ENCODE peak calls at places on chromosomes 13 and 19, in nine cellular contexts. C, O, Q, X, W, A, B, Z and U are unnamed samples.
A peak's percentile ranks its signal among the peaks of the same experiment; 100 is the strongest.

GRCh38 chr13:94708031-94708571 is 4.2 kb downstream of the SOX21 start:
- DNase-seq in C (no peak), O (no peak), Q (no peak), X (no peak), W (peak; percentile 62), A (no peak), B (no peak), Z (no peak), U (no peak)

GRCh38 chr19:45895519-45895972 is 6.9 kb downstream of the MYPOP start:
- DNase-seq in C (no peak), O (no peak), Q (no peak), X (no peak), W (no peak), A (no peak), B (no peak), Z (no peak), U (no peak)

GRCh38 chr19:9323919-9324583 is at the start of gene ZNF559:
- DNase-seq in C (peak; percentile 85), O (peak; percentile 93), Q (peak; percentile 97), X (peak; percentile 94), W (peak; percentile 91), A (peak; percentile 89), B (peak; percentile 94), Z (peak; percentile 94), U (peak; percentile 64)

GRCh38 chr19:32642771-32643170 is 32.2 kb downstream of the ANKRD27 start:
- DNase-seq in C (no peak), O (no peak), Q (no peak), X (no peak), W (no peak), A (no peak), B (no peak), Z (peak; percentile 15), U (no peak)

GRCh38 chr13:41267106-41267505 is 3.7 kb upstream of the MTRF1 start:
- DNase-seq in C (no peak), O (no peak), Q (no peak), X (no peak), W (no peak), A (no peak), B (no peak), Z (no peak), U (no peak)

GRCh38 chr19:2083174-2083854 is 12.8 kb downstream of the MOB3A start:
- DNase-seq in C (no peak), O (no peak), Q (peak; percentile 80), X (no peak), W (no peak), A (no peak), B (no peak), Z (peak; percentile 64), U (peak; percentile 76)

GRCh38 chr19:53801257-53801656 is 22.9 kb downstream of the NLRP12 start:
- DNase-seq in C (no peak), O (no peak), Q (no peak), X (no peak), W (no peak), A (no peak), B (no peak), Z (no peak), U (no peak)

GRCh38 chr19:13270514-13271105 is 120.4 kb downstream of the IER2 start:
- DNase-seq in C (no peak), O (no peak), Q (no peak), X (no peak), W (no peak), A (no peak), B (no peak), Z (no peak), U (no peak)

GRCh38 chr13:76852991-76853390 is 33.2 kb downstream of the KCTD12 start:
- DNase-seq in C (no peak), O (peak; percentile 48), Q (no peak), X (no peak), W (no peak), A (no peak), B (no peak), Z (no peak), U (no peak)

GRCh38 chr19:13103961-13104847 is 1.5 kb upstream of the LYL1 start:
- DNase-seq in C (peak; percentile 80), O (no peak), Q (peak; percentile 86), X (peak; percentile 45), W (peak; percentile 84), A (no peak), B (peak; percentile 82), Z (peak; percentile 76), U (peak; percentile 83)

DNA sequence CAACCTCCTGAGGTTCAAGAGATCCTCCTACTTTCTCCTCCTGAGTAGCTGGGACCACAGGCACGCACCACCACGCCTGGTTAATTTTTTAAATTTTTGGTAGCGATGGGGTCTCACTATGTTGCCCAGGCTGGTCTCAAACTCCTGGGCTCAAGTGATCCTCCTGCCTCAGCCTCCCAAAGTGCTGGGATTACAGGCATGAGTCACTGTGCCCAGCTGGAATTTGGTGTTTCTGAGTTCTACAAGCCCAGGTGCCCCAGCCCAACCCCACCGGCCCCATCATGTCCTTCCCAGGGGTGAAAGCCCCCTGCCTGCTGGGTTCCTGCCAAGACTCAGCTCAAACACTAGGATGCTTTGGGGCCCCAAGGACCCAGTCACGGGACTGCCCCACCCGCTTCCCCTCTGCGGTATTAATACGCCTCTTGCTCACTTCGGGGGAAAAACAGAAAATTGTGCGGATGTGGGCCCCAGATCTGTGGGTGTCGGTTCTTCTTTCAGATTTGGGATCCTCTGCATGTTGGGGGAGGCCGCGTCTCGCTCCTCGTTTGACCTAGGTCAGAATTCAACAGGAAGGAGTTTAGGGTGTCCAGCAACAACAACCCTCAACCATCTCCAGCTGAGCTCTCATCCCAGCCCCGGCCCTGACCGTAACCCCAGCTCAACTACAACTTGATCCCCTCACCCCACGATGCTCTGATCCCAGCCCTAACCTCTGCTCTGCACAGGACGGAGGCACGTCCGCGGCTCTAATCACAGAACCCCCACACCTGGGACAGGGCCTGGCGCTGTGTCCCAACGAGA is 3.7 kb upstream of the FCER2 start:
- DNase-seq in C (peak; percentile 57), O (peak; percentile 18), Q (peak; percentile 73), X (peak; percentile 44), W (no peak), A (no peak), B (no peak), Z (peak; percentile 72), U (peak; percentile 69)
- TF ChIP-seq POLR2AphosphoS5 in C (peak; percentile 52), O (no peak), Q (no peak), X (no peak), W (no peak), A (no peak), B (no peak), Z (no peak), U (peak; percentile 63)

DNA sequence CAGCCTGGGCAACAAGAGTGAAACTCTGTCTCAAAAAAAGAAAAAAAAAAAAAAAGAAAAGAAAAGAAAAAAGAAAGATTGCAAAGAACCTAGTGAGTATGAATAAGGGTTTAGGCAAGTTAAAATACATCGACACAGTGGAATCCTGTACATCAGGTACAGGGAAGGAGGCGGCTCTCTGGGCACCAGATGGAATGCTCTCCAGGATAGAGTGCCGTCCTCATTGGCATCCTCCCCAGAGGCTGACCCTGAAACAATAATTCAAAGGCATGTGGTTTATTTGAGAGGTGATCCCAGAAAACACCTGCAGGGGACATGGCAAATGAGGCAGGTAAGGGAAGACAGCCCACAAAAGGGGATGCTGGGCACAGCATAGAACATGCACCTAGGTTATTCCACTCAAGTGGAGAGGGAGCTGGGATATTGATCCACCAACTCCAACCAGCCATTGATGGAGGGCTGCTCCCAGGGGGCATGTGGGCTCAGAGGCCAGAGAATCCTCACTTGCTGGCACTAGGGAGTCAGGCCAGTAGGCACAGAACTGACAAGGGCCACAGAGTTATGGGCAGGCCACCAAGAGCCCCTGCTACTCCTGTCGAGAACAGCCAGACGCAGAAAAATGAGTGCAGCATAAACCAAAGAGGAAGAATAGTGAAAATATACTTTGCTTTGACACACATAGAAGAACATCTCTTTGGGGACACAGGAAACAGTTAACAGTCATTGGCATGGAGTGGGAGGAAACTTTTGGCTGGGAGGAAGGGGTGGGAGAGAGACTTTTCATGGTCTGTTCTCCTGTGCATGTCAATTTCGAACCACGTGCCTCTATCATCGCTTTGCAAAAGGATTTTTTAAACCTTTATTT is 4.2 kb downstream of the TSPAN16 start:
- DNase-seq in C (no peak), O (no peak), Q (no peak), X (no peak), W (no peak), A (no peak), B (no peak), Z (no peak), U (no peak)
- TF ChIP-seq POLR2A in C (no peak), O (no peak), Q (no peak), X (no peak), W (no peak), A (no peak), B (no peak), Z (no peak), U (no peak)

GRCh38 chr13:45339399-45339798 is 1.6 kb downstream of the TPT1 start:
- DNase-seq in C (no peak), O (no peak), Q (no peak), X (no peak), W (no peak), A (no peak), B (no peak), Z (no peak), U (no peak)

GRCh38 chr13:45340422-45341033 is 455 bp downstream of the TPT1 start:
- DNase-seq in C (peak; percentile 52), O (peak; percentile 86), Q (peak; percentile 97), X (peak; percentile 88), W (peak; percentile 96), A (peak; percentile 58), B (peak; percentile 92), Z (peak; percentile 92), U (peak; percentile 49)

GRCh38 chr13:45341799-45342584 is 1.0 kb upstream of the TPT1 start:
- DNase-seq in C (no peak), O (peak; percentile 71), Q (peak; percentile 83), X (peak; percentile 59), W (no peak), A (no peak), B (peak; percentile 47), Z (peak; percentile 63), U (no peak)

GRCh38 chr13:45339867-45340266 is 1.1 kb downstream of the TPT1 start:
- DNase-seq in C (no peak), O (no peak), Q (no peak), X (no peak), W (no peak), A (no peak), B (no peak), Z (no peak), U (no peak)

GRCh38 chr13:45341034-45341798 is at the start of gene TPT1:
- DNase-seq in C (peak; percentile 98), O (peak; percentile 99), Q (peak; percentile 100), X (peak; percentile 99), W (peak; percentile 100), A (peak; percentile 96), B (peak; percentile 97), Z (peak; percentile 99), U (peak; percentile 97)
- TF ChIP-seq POLR2AphosphoS5 in C (peak; percentile 93), O (peak; percentile 97), Q (peak; percentile 99), X (peak; percentile 99), W (peak; percentile 96), A (peak; percentile 92), B (peak; percentile 75), Z (peak; percentile 99), U (peak; percentile 97)

DNA sequence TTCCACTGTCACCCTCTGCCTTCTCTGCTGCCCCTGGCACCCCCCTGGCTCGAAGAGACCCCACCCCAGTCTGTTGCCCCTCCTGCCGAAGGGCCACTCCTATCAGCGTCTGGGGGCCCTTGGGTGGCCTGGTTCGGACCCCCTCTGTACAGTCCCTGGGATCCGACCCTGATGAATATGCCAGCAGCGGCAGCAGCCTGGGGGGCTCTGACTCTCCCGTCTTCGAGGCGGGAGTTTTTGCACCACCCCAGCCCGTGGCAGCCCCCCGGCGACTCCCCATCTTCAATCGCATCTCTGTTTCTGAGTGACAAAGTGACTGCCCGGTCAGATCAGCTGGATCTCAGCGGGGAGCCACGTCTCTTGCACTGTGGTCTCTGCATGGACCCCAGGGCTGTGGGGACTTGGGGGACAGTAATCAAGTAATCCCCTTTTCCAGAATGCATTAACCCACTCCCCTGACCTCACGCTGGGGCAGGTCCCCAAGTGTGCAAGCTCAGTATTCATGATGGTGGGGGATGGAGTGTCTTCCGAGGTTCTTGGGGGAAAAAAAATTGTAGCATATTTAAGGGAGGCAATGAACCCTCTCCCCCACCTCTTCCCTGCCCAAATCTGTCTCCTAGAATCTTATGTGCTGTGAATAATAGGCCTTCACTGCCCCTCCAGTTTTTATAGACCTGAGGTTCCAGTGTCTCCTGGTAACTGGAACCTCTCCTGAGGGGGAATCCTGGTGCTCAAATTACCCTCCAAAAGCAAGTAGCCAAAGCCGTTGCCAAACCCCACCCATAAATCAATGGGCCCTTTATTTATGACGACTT is 2.0 kb downstream of the ZFP36 start:
- DNase-seq in C (no peak), O (peak; percentile 71), Q (peak; percentile 73), X (no peak), W (no peak), A (peak; percentile 68), B (no peak), Z (peak; percentile 61), U (no peak)
- TF ChIP-seq POLR2A in C (no peak), O (peak; percentile 46), Q (no peak), X (no peak), W (peak; percentile 14), A (no peak), B (peak; percentile 46), Z (peak; percentile 29), U (peak; percentile 63)